ENCODE peak calls at places on chromosomes 2 and 18, in six cellular contexts. N is brain microvascular endothelial cell, L is non-pigmented ciliary epithelial cell, M is MCF 10A, O is PC-3, F is NCI-H2081. Y is an unnamed sample.
A peak's percentile ranks its signal among the peaks of the same experiment; 100 is the strongest.

GRCh38 chr2:109542384-109542783 is 71.4 kb downstream of the SEPTIN10 start:
- DNase-seq in N (no peak), L (no peak), M (no peak), O (no peak), F (no peak), Y (no peak)

GRCh38 chr2:239179851-239180371 is 220.9 kb downstream of the HDAC4 start:
- DNase-seq in N (no peak), L (no peak), M (no peak), O (no peak), F (no peak), Y (no peak)

GRCh38 chr18:43651067-43651466 is 373.8 kb upstream of the SYT4 start:
- DNase-seq in N (no peak), L (no peak), M (no peak), O (no peak), F (no peak), Y (no peak)

GRCh38 chr2:71513721-71514120 is 60.4 kb downstream of the DYSF start:
- DNase-seq in N (no peak), L (no peak), M (no peak), O (no peak), F (no peak), Y (no peak)

GRCh38 chr2:61135510-61135909 is 26.5 kb upstream of the C2orf74 start:
- DNase-seq in N (peak; percentile 52), L (peak; percentile 30), M (peak; percentile 43), O (peak; percentile 52), F (peak; percentile 26), Y (no peak)

GRCh38 chr2:175309799-175310198 is 128.3 kb upstream of the ATP5MC3 start:
- DNase-seq in N (peak; percentile 1), L (no peak), M (peak; percentile 47), O (peak; percentile 50), F (peak; percentile 75), Y (no peak)

GRCh38 chr2:66573412-66573811 is 138.5 kb downstream of the MEIS1 start:
- DNase-seq in N (no peak), L (no peak), M (no peak), O (no peak), F (peak; percentile 73), Y (no peak)

GRCh38 chr2:45937990-45938389 is 286.5 kb downstream of the PRKCE start:
- DNase-seq in N (no peak), L (no peak), M (no peak), O (no peak), F (no peak), Y (no peak)

GRCh38 chr2:233446616-233447305 is 92.5 kb downstream of the DGKD start:
- DNase-seq in N (no peak), L (no peak), M (no peak), O (no peak), F (no peak), Y (no peak)

GRCh38 chr2:153622285-153622684 is 143.7 kb upstream of the RPRM start:
- DNase-seq in N (no peak), L (no peak), M (peak; percentile 17), O (peak; percentile 51), F (no peak), Y (no peak)

GRCh38 chr2:214742119-214742518 is 67.4 kb downstream of the BARD1 start:
- DNase-seq in N (no peak), L (no peak), M (no peak), O (no peak), F (no peak), Y (no peak)

GRCh38 chr2:127942002-127942401 is 56.2 kb upstream of the AMMECR1L start:
- DNase-seq in N (no peak), L (no peak), M (no peak), O (no peak), F (no peak), Y (no peak)

GRCh38 chr2:61044596-61044995 is 21.1 kb upstream of the SANBR start:
- DNase-seq in N (no peak), L (no peak), M (no peak), O (no peak), F (no peak), Y (no peak)

GRCh38 chr18:74389161-74389927 is 67.8 kb downstream of the DIPK1C start:
- DNase-seq in N (no peak), L (no peak), M (no peak), O (no peak), F (no peak), Y (no peak)